ENCODE peak calls at places on chromosome 11, in four cellular contexts. D is mesendoderm; O is stimulated activated CD8-positive, alpha-beta memory T cell treated with anti-CD3 and anti-CD28 coated beads, Interleukin-7, amount 100 ng/mL, for 4 hours; C is Right ventricle myocardium inferior. L is an unnamed sample.

GRCh38 chr11:103659138-103659734 is 377.2 kb upstream of the DDI1 start:
- DNase-seq in C (no peak), D (peak; percentile 60), O (no peak), L (no peak)

GRCh38 chr11:67280341-67280790 is 8.7 kb upstream of the ANKRD13D start:
- DNase-seq in C (peak; percentile 27), D (no peak), O (no peak), L (no peak)

GRCh38 chr11:20067665-20068064 is 92.6 kb downstream of the DBX1 start:
- DNase-seq in C (no peak), D (no peak), O (no peak), L (no peak)

GRCh38 chr11:62013266-62014157 is 46.1 kb upstream of the FTH1 start:
- DNase-seq in D (no peak), O (no peak), C (no peak), L (no peak)

GRCh38 chr11:123086315-123086714 is 24.4 kb upstream of the HSPA8 start:
- DNase-seq in C (no peak), D (no peak), O (no peak), L (no peak)

GRCh38 chr11:119081682-119082081 is 3.0 kb upstream of the HMBS start:
- DNase-seq in O (no peak), C (no peak), D (no peak), L (no peak)

GRCh38 chr11:61743486-61744095 is 8.8 kb upstream of the MYRF start:
- DNase-seq in O (no peak), C (no peak), D (no peak), L (no peak)

GRCh38 chr11:2792376-2793250 is 92.8 kb upstream of the KCNQ1OT1 start:
- DNase-seq in C (peak; percentile 32), D (no peak), O (no peak), L (no peak)

GRCh38 chr11:27012254-27012921 is 18.5 kb downstream of the FIBIN start:
- DNase-seq in O (no peak), C (no peak), D (peak; percentile 84), L (no peak)

GRCh38 chr11:17805043-17805442 is 70.5 kb downstream of the KCNC1 start:
- DNase-seq in O (no peak), D (no peak), C (no peak), L (no peak)

GRCh38 chr11:118283311-118283636 is 19.2 kb upstream of the MPZL2 start:
- DNase-seq in O (no peak), C (no peak), D (no peak), L (no peak)

GRCh38 chr11:101091781-101092180 is 37.8 kb downstream of the PGR start:
- DNase-seq in D (no peak), C (no peak), O (no peak), L (no peak)

GRCh38 chr11:92528051-92528450 is 303.4 kb downstream of the FAT3 start:
- DNase-seq in O (no peak), C (no peak), D (no peak), L (no peak)

GRCh38 chr11:21561589-21561988 is 631.3 kb upstream of the ANO5 start:
- DNase-seq in C (no peak), O (no peak), D (no peak), L (no peak)

GRCh38 chr11:6079463-6079862 is 28.0 kb upstream of the OR56B4 start:
- DNase-seq in C (no peak), O (no peak), D (no peak), L (no peak)

GRCh38 chr11:7498193-7498592 is 12.9 kb downstream of the OLFML1 start:
- DNase-seq in O (no peak), C (no peak), D (no peak), L (no peak)

GRCh38 chr11:121889168-121889567 is 226.8 kb downstream of the BLID start:
- DNase-seq in C (no peak), O (no peak), D (no peak), L (peak; percentile 12)

GRCh38 chr11:128512478-128513127 is 74.8 kb downstream of the ETS1 start:
- DNase-seq in D (no peak), O (no peak), C (no peak), L (peak; percentile 80)

GRCh38 chr11:133978816-133979215 is 22.0 kb upstream of the IGSF9B start:
- DNase-seq in C (peak; percentile 23), O (no peak), D (no peak), L (no peak)

GRCh38 chr11:106398396-106399074 is 321.1 kb downstream of the AASDHPPT start:
- DNase-seq in O (no peak), D (no peak), C (no peak), L (no peak)

GRCh38 chr11:34395916-34396555 is 38.2 kb upstream of the ABTB2 start:
- DNase-seq in O (no peak), C (no peak), D (no peak), L (no peak)

GRCh38 chr11:21343204-21343603 is 673.8 kb downstream of the NELL1 start:
- DNase-seq in O (no peak), C (no peak), D (no peak), L (no peak)

L was measured in stimulated activated effector memory CD8-positive, alpha-beta T cell treated with anti-CD3 and anti-CD28 coated beads, Interleukin-12 subunit alpha, Interleukin-12 subunit beta, amount 100 ng/mL, for 72 hours.